ENCODE peak calls at places on chromosomes 13 and 19, in four cellular contexts. F, M, K and C are unnamed samples.

GRCh38 chr19:2305424-2305823 is 2.5 kb downstream of the LINGO3 start:
- DNase-seq in M (no peak), F (no peak), K (no peak), C (no peak)

GRCh38 chr13:31950121-31950810 is 81.3 kb upstream of the FRY start:
- DNase-seq in M (no peak), K (no peak), F (no peak), C (no peak)

GRCh38 chr19:19083413-19084178 is 19.8 kb downstream of the SLC25A42 start:
- DNase-seq in M (peak), K (no peak), F (no peak), C (no peak)

GRCh38 chr13:33363328-33363727 is 77.8 kb upstream of the STARD13 start:
- DNase-seq in F (no peak), K (no peak), M (no peak), C (no peak)

GRCh38 chr13:38879278-38879677 is 111.4 kb downstream of the STOML3 start:
- DNase-seq in F (no peak), K (no peak), M (no peak), C (no peak)

GRCh38 chr13:47175172-47175806 is 278.4 kb upstream of the HTR2A start:
- DNase-seq in M (no peak), F (no peak), K (peak), C (peak)

GRCh38 chr13:28044608-28045007 is 55.8 kb downstream of the FLT3 start:
- DNase-seq in M (no peak), K (no peak), F (no peak), C (no peak)

GRCh38 chr19:4453232-4454179 is 4.1 kb downstream of the UBXN6 start:
- DNase-seq in K (no peak), F (no peak), M (no peak), C (no peak)

GRCh38 chr19:2461751-2462634 is 5.2 kb upstream of the LMNB2 start:
- DNase-seq in K (peak), M (peak), F (no peak), C (no peak)

GRCh38 chr13:38372818-38373217 is 23.2 kb downstream of the UFM1 start:
- DNase-seq in M (no peak), F (no peak), K (no peak), C (no peak)

GRCh38 chr19:12913871-12914690 is 5.0 kb downstream of the SYCE2 start:
- DNase-seq in M (no peak), F (peak), K (peak), C (no peak)

GRCh38 chr13:49357694-49358093 is 86.2 kb downstream of the CAB39L start:
- DNase-seq in F (no peak), K (no peak), M (no peak), C (peak)

DNA sequence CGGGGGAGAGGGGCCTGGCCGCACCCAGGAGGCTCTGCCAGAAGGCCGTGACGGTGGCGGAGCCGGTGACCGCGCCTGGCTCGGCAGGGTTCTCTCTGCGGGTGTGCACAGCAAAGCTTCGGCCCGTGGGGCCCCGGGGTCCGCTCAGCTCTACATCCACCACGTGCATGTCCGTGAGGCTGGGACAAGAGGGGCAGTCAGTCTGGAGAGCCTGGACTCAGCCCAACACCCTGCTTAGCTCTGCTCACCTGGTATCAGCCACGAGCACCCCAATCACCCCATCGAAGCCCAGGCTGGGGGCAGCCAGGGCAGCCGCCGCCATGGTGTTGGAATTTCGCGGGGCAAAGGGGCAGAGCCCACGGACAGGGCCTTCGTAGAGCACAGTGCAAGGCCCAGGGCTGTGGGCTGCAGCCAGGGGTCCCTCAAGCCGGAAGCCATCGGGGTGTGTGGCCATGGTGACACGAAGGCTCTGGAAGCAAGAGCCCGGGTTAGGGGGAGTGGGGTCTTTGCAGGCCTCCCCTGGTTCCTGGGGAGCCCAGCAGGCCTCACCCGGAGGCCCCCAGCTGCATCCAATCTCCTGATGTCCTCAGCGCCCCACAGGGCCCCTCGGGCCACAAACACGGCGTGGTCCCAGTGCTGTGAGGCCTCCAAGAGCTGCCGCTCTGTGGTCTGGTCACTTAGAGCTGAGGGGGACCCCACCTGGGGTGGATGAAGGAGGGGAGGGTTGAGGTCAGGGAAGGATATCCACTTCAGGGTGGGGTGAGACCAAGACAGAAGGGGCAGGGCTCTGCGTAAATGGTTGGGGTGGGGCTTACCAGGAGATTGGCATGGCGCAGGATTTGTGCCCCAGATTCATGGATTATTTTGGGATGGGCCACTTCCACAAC is 1.4 kb downstream of the ASPDH start:
- DNase-seq in M (no peak), F (no peak), K (no peak), C (no peak)
- H3K4me3 ChIP-seq in M (peak), F (peak), K (no peak), C (no peak)

GRCh38 chr19:1250374-1251232 is 2.2 kb downstream of the MIDN start:
- DNase-seq in M (peak), K (peak), F (peak), C (no peak)

GRCh38 chr19:1249298-1249989 is 1.1 kb downstream of the MIDN start:
- DNase-seq in K (peak), F (peak), M (peak), C (peak)

GRCh38 chr19:1247747-1248453 is 483 bp upstream of the MIDN start:
- DNase-seq in K (peak), F (no peak), M (peak), C (no peak)

GRCh38 chr19:1249990-1250298 is 1.6 kb downstream of the MIDN start:
- DNase-seq in F (no peak), K (no peak), M (no peak), C (no peak)

GRCh38 chr19:1248454-1249297 is at the start of gene MIDN:
- DNase-seq in F (peak), M (peak), K (peak), C (no peak)
- H3K4me3 ChIP-seq in F (peak), M (peak), K (peak), C (peak)

GRCh38 chr13:42260885-42261654 is 10.9 kb upstream of the AKAP11 start:
- DNase-seq in M (no peak), F (no peak), K (no peak), C (no peak)

GRCh38 chr13:42258747-42259146 is 13.2 kb upstream of the AKAP11 start:
- DNase-seq in F (no peak), M (no peak), K (no peak), C (no peak)

GRCh38 chr13:42259515-42259914 is 12.4 kb upstream of the AKAP11 start:
- DNase-seq in F (no peak), M (no peak), K (no peak), C (no peak)

GRCh38 chr13:42255854-42256253 is 16.1 kb upstream of the AKAP11 start:
- DNase-seq in F (no peak), M (no peak), K (peak), C (no peak)
- H3K4me3 ChIP-seq in F (no peak), M (no peak), K (no peak), C (no peak)

GRCh38 chr13:108212901-108213300 is 2.4 kb downstream of the LIG4 start:
- DNase-seq in M (no peak), K (no peak), F (no peak), C (no peak)

GRCh38 chr13:108218044-108218974 is at the start of gene ABHD13:
- DNase-seq in F (peak), M (peak), K (peak), C (peak)

GRCh38 chr13:108214511-108215383 is 589 bp downstream of the LIG4 start:
- DNase-seq in K (no peak), F (peak), M (peak), C (no peak)

GRCh38 chr13:108215428-108215827 is at the start of gene LIG4:
- DNase-seq in F (peak), M (peak), K (peak), C (peak)

DNA sequence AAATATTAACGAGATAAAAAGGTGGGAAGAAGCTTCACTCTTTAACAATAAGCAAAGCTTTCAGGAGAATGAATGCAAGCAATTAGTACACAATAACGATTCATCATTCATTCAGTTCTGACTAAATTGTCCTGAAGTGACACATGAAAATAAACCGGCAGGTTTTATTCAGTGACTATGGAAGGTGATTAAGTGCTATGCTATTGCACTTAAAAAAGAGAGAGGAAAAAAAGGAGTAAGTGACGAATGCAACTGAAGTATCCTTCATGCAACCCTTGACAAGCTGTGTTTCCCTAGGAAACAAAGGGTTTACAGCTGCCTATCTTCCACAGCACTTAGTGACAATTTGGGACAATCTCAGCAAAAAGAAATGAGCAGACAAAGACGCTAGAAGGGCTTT is 1.4 kb downstream of the LIG4 start:
- DNase-seq in M (no peak), F (no peak), K (no peak), C (no peak)
- H3K4me3 ChIP-seq in M (no peak), F (peak), K (peak), C (peak)

DNA sequence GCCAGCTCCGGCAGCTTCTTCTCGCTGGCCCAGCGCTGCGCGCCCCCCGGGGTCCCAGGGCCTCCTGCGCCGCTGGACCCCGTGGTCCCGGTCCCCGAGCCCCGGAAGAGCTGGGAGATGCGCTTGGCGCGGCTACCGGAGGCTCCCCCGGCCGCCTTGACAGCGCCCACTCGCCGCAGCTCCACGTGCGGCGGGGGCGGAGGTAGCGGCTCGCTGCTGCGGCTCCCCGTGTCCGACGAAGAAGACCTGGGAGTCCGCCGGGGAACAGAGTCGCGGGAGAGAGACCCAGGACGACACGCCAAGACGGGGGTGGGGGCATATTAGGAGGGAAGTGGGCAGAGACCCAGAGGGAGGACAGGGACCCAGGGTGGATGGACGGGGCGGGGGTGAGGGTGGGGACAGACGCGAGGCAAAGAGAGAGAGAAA is 997 bp downstream of the RASIP1 start:
- DNase-seq in K (no peak), F (no peak), M (no peak), C (no peak)
- H3K4me3 ChIP-seq in K (peak), F (peak), M (peak), C (peak)

DNA sequence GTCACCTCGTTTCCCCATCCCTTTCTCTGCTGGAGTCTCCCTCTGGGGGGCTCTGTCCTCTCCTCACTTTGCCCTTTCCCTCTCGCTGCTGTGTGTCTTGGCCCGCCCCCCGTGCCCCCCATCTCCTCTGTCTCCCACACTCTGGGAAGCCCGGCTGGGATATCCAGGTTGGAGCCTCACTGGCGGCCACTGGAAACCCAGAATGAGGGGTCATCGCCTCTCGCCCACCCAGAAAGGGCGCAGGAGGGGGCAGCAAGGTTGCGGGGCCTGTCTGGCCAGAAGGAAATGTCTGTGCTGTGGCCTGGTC is 15.6 kb downstream of the CCDC97 start:
- DNase-seq in K (no peak), M (no peak), F (no peak), C (no peak)
- H3K4me3 ChIP-seq in K (no peak), M (peak), F (peak), C (peak)

GRCh38 chr13:106378263-106378662 is 157.2 kb downstream of the EFNB2 start:
- DNase-seq in K (no peak), M (no peak), F (no peak), C (no peak)
- H3K4me3 ChIP-seq in K (no peak), M (no peak), F (no peak), C (no peak)

GRCh38 chr13:42275098-42275471 is 3.1 kb downstream of the AKAP11 start:
- DNase-seq in M (no peak), K (no peak), F (no peak), C (no peak)

GRCh38 chr13:42274386-42275097 is 2.6 kb downstream of the AKAP11 start:
- DNase-seq in F (no peak), M (no peak), K (no peak), C (no peak)

GRCh38 chr13:42277618-42278276 is 5.8 kb downstream of the AKAP11 start:
- DNase-seq in F (no peak), K (peak), M (no peak), C (no peak)

GRCh38 chr13:42276683-42277082 is 4.7 kb downstream of the AKAP11 start:
- DNase-seq in K (no peak), F (no peak), M (no peak), C (no peak)

GRCh38 chr13:42275506-42275905 is 3.6 kb downstream of the AKAP11 start:
- DNase-seq in K (no peak), M (no peak), F (no peak), C (no peak)
- H3K4me3 ChIP-seq in K (no peak), M (no peak), F (no peak), C (no peak)